ENCODE peak calls at places on chromosome 1, in eight cellular contexts. One of them, this sample, is unnamed.

GRCh38 chr1:12715896-12716437 is at the start of gene AADACL3:
- DNase-seq in HCT116: no peak
- DNase-seq in fibroblast of the conjunctiva: no peak
- DNase-seq in CD4-positive, alpha-beta memory T cell: no peak
- DNase-seq in stimulated activated CD8-positive, alpha-beta memory T cell treated with anti-CD3 and anti-CD28 coated beads, Interleukin-12 subunit alpha, Interleukin-12 subunit beta, amount 100 ng/mL, for 4 hours: no peak
- DNase-seq in suprapubic skin: no peak
- DNase-seq in RPMI8226: no peak
- DNase-seq in foreskin keratinocyte: no peak
- DNase-seq in this sample: no peak

GRCh38 chr1:55184859-55185258 is 30.3 kb downstream of the USP24 start:
- DNase-seq in stimulated activated CD8-positive, alpha-beta memory T cell treated with anti-CD3 and anti-CD28 coated beads, Interleukin-12 subunit alpha, Interleukin-12 subunit beta, amount 100 ng/mL, for 4 hours: no peak
- DNase-seq in foreskin keratinocyte: no peak
- DNase-seq in HCT116: no peak
- DNase-seq in RPMI8226: no peak
- DNase-seq in fibroblast of the conjunctiva: no peak
- DNase-seq in CD4-positive, alpha-beta memory T cell: no peak
- DNase-seq in suprapubic skin: no peak
- DNase-seq in this sample: no peak

GRCh38 chr1:83114136-83114834 is 884.6 kb downstream of the TTLL7 start:
- DNase-seq in CD4-positive, alpha-beta memory T cell: no peak
- DNase-seq in stimulated activated CD8-positive, alpha-beta memory T cell treated with anti-CD3 and anti-CD28 coated beads, Interleukin-12 subunit alpha, Interleukin-12 subunit beta, amount 100 ng/mL, for 4 hours: no peak
- DNase-seq in HCT116: no peak
- DNase-seq in RPMI8226: no peak
- DNase-seq in foreskin keratinocyte: no peak
- DNase-seq in fibroblast of the conjunctiva: no peak
- DNase-seq in suprapubic skin: no peak
- DNase-seq in this sample: no peak

GRCh38 chr1:21956720-21957552 is 19.8 kb upstream of the HSPG2 start:
- DNase-seq in CD4-positive, alpha-beta memory T cell: peak; percentile 66
- DNase-seq in foreskin keratinocyte: peak; percentile 98
- DNase-seq in RPMI8226: peak; percentile 78
- DNase-seq in HCT116: no peak
- DNase-seq in suprapubic skin: no peak
- DNase-seq in fibroblast of the conjunctiva: no peak
- DNase-seq in stimulated activated CD8-positive, alpha-beta memory T cell treated with anti-CD3 and anti-CD28 coated beads, Interleukin-12 subunit alpha, Interleukin-12 subunit beta, amount 100 ng/mL, for 4 hours: peak; percentile 34
- DNase-seq in this sample: no peak

GRCh38 chr1:227937531-227938145 is 10.1 kb downstream of the WNT9A start:
- DNase-seq in suprapubic skin: peak; percentile 56
- DNase-seq in HCT116: no peak
- DNase-seq in CD4-positive, alpha-beta memory T cell: no peak
- DNase-seq in stimulated activated CD8-positive, alpha-beta memory T cell treated with anti-CD3 and anti-CD28 coated beads, Interleukin-12 subunit alpha, Interleukin-12 subunit beta, amount 100 ng/mL, for 4 hours: no peak
- DNase-seq in RPMI8226: no peak
- DNase-seq in fibroblast of the conjunctiva: no peak
- DNase-seq in foreskin keratinocyte: no peak
- DNase-seq in this sample: peak; percentile 61

GRCh38 chr1:5611855-5612254 is 380.4 kb downstream of the NPHP4 start:
- DNase-seq in stimulated activated CD8-positive, alpha-beta memory T cell treated with anti-CD3 and anti-CD28 coated beads, Interleukin-12 subunit alpha, Interleukin-12 subunit beta, amount 100 ng/mL, for 4 hours: no peak
- DNase-seq in foreskin keratinocyte: peak; percentile 26
- DNase-seq in fibroblast of the conjunctiva: no peak
- DNase-seq in RPMI8226: no peak
- DNase-seq in suprapubic skin: peak; percentile 79
- DNase-seq in CD4-positive, alpha-beta memory T cell: no peak
- DNase-seq in HCT116: peak; percentile 78
- DNase-seq in this sample: no peak

GRCh38 chr1:241061062-241061461 is 295.9 kb downstream of the RGS7 start:
- DNase-seq in stimulated activated CD8-positive, alpha-beta memory T cell treated with anti-CD3 and anti-CD28 coated beads, Interleukin-12 subunit alpha, Interleukin-12 subunit beta, amount 100 ng/mL, for 4 hours: no peak
- DNase-seq in CD4-positive, alpha-beta memory T cell: no peak
- DNase-seq in fibroblast of the conjunctiva: no peak
- DNase-seq in HCT116: no peak
- DNase-seq in foreskin keratinocyte: no peak
- DNase-seq in RPMI8226: no peak
- DNase-seq in suprapubic skin: no peak
- DNase-seq in this sample: no peak

GRCh38 chr1:228276901-228277490 is 69.2 kb downstream of the OBSCN start:
- DNase-seq in HCT116: no peak
- DNase-seq in suprapubic skin: no peak
- DNase-seq in stimulated activated CD8-positive, alpha-beta memory T cell treated with anti-CD3 and anti-CD28 coated beads, Interleukin-12 subunit alpha, Interleukin-12 subunit beta, amount 100 ng/mL, for 4 hours: no peak
- DNase-seq in CD4-positive, alpha-beta memory T cell: no peak
- DNase-seq in foreskin keratinocyte: no peak
- DNase-seq in fibroblast of the conjunctiva: no peak
- DNase-seq in RPMI8226: no peak
- DNase-seq in this sample: peak; percentile 72

GRCh38 chr1:56578963-56579875 is at the start of gene PLPP3:
- DNase-seq in CD4-positive, alpha-beta memory T cell: no peak
- DNase-seq in fibroblast of the conjunctiva: peak; percentile 99
- DNase-seq in suprapubic skin: peak; percentile 93
- DNase-seq in stimulated activated CD8-positive, alpha-beta memory T cell treated with anti-CD3 and anti-CD28 coated beads, Interleukin-12 subunit alpha, Interleukin-12 subunit beta, amount 100 ng/mL, for 4 hours: no peak
- DNase-seq in HCT116: peak; percentile 66
- DNase-seq in RPMI8226: peak; percentile 85
- DNase-seq in foreskin keratinocyte: peak; percentile 85
- DNase-seq in this sample: peak; percentile 91

GRCh38 chr1:28682840-28683239 is 14.3 kb downstream of the GMEB1 start:
- DNase-seq in fibroblast of the conjunctiva: no peak
- DNase-seq in suprapubic skin: no peak
- DNase-seq in stimulated activated CD8-positive, alpha-beta memory T cell treated with anti-CD3 and anti-CD28 coated beads, Interleukin-12 subunit alpha, Interleukin-12 subunit beta, amount 100 ng/mL, for 4 hours: no peak
- DNase-seq in foreskin keratinocyte: peak; percentile 54
- DNase-seq in CD4-positive, alpha-beta memory T cell: no peak
- DNase-seq in HCT116: no peak
- DNase-seq in RPMI8226: no peak
- DNase-seq in this sample: no peak

GRCh38 chr1:2949966-2950925 is 71.0 kb upstream of the ACTRT2 start:
- DNase-seq in stimulated activated CD8-positive, alpha-beta memory T cell treated with anti-CD3 and anti-CD28 coated beads, Interleukin-12 subunit alpha, Interleukin-12 subunit beta, amount 100 ng/mL, for 4 hours: no peak
- DNase-seq in CD4-positive, alpha-beta memory T cell: no peak
- DNase-seq in suprapubic skin: no peak
- DNase-seq in fibroblast of the conjunctiva: no peak
- DNase-seq in RPMI8226: no peak
- DNase-seq in HCT116: no peak
- DNase-seq in foreskin keratinocyte: no peak
- DNase-seq in this sample: no peak

This sample was measured in cardiac septum.